ENCODE peak calls at places on chromosomes 6 and 20, in seven cellular contexts. V is NCI-H1048, H is posterior vena cava, X is NCI-H1436 treated with DMSO at 0.1 percent for 48 hours, T is endothelial cell, F is NAMALWA, N is ELR. A is an unnamed sample.

GRCh38 chr6:23218751-23219150 is 649.4 kb downstream of the HDGFL1 start:
- DNase-seq in V (no peak), H (no peak), X (no peak), T (peak), F (no peak), N (no peak), A (no peak)

GRCh38 chr6:111592726-111593515 is 12.8 kb downstream of the TRAF3IP2 start:
- DNase-seq in V (no peak), H (no peak), X (no peak), T (no peak), F (no peak), N (no peak), A (no peak)

GRCh38 chr6:42790549-42791181 is 8.8 kb downstream of the BICRAL start:
- DNase-seq in V (no peak), H (no peak), X (no peak), T (no peak), F (no peak), N (no peak), A (peak)

GRCh38 chr6:141183368-141183767 is 949.4 kb upstream of the GJE1 start:
- DNase-seq in V (no peak), H (no peak), X (no peak), T (no peak), F (no peak), N (no peak), A (no peak)

GRCh38 chr6:15079288-15079817 is 166.5 kb upstream of the JARID2 start:
- DNase-seq in V (no peak), H (no peak), X (no peak), T (no peak), F (no peak), N (no peak), A (no peak)

GRCh38 chr6:3592371-3592941 is 135.6 kb upstream of the SLC22A23 start:
- DNase-seq in V (no peak), H (no peak), X (no peak), T (no peak), F (no peak), N (peak), A (no peak)

GRCh38 chr20:58453391-58453790 is 61.8 kb downstream of the APCDD1L start:
- DNase-seq in V (no peak), H (no peak), X (no peak), T (no peak), F (no peak), N (no peak), A (no peak)

GRCh38 chr6:136669299-136669699 is 119.1 kb upstream of the MAP7 start:
- DNase-seq in V (no peak), H (no peak), X (no peak), T (no peak), F (no peak), N (peak), A (no peak)

GRCh38 chr20:49594143-49594928 is 26.4 kb upstream of the PTGIS start:
- DNase-seq in V (no peak), H (peak), X (no peak), T (no peak), F (no peak), N (peak), A (no peak)

GRCh38 chr20:62986257-62986807 is 20.4 kb downstream of the BHLHE23 start:
- DNase-seq in V (no peak), H (no peak), X (no peak), T (no peak), F (no peak), N (no peak), A (no peak)

GRCh38 chr20:25514195-25514594 is 71.1 kb downstream of the NINL start:
- DNase-seq in V (no peak), H (no peak), X (no peak), T (no peak), F (no peak), N (no peak), A (no peak)

GRCh38 chr6:52499026-52499425 is 77.8 kb downstream of the TRAM2 start:
- DNase-seq in V (no peak), H (no peak), X (no peak), T (no peak), F (no peak), N (peak), A (no peak)

GRCh38 chr20:513429-513828 is 30.2 kb downstream of the CSNK2A1 start:
- DNase-seq in V (no peak), H (no peak), X (no peak), T (no peak), F (no peak), N (peak), A (no peak)

GRCh38 chr20:47057661-47058060 is 163.0 kb downstream of the EYA2 start:
- DNase-seq in V (no peak), H (no peak), X (no peak), T (no peak), F (no peak), N (no peak), A (no peak)

GRCh38 chr6:142014515-142014914 is 118.2 kb upstream of the GJE1 start:
- DNase-seq in V (no peak), H (no peak), X (no peak), T (peak), F (no peak), N (peak), A (no peak)

GRCh38 chr20:504632-505075 is 38.9 kb downstream of the CSNK2A1 start:
- DNase-seq in V (no peak), H (no peak), X (no peak), T (no peak), F (no peak), N (no peak), A (no peak)

GRCh38 chr6:40885139-40885774 is 153.8 kb downstream of the UNC5CL start:
- DNase-seq in V (no peak), H (no peak), X (no peak), T (no peak), F (no peak), N (no peak), A (no peak)

GRCh38 chr20:3250091-3250504 is 11.1 kb upstream of the SLC4A11 start:
- DNase-seq in V (no peak), H (no peak), X (no peak), T (peak), F (peak), N (peak), A (peak)

GRCh38 chr20:45629496-45630100 is at the start of gene WFDC10A:
- DNase-seq in V (no peak), H (no peak), X (no peak), T (peak), F (peak), N (peak), A (peak)

GRCh38 chr20:1664911-1665310 is 7.3 kb upstream of the SIRPG start:
- DNase-seq in V (no peak), H (no peak), X (no peak), T (no peak), F (no peak), N (no peak), A (no peak)

GRCh38 chr20:8812818-8813217 is 256.1 kb upstream of the PLCB4 start:
- DNase-seq in V (no peak), H (no peak), X (peak), T (peak), F (no peak), N (no peak), A (no peak)

GRCh38 chr6:85594197-85594930 is 706 bp upstream of the SNX14 start:
- DNase-seq in V (peak), H (no peak), X (no peak), T (no peak), F (peak), N (peak), A (peak)